ENCODE peak calls at places on chromosomes 1 and 21, in seven cellular contexts. One of them, this sample, is unnamed.

GRCh38 chr21:36545776-36546511 is 66.0 kb upstream of the CLDN14 start:
- DNase-seq in IMR-90: no peak
- DNase-seq in H1: no peak
- DNase-seq in trophoblast cell: no peak
- DNase-seq in mesendoderm: no peak
- DNase-seq in neuronal stem cell: no peak
- DNase-seq in mesenchymal stem cell: no peak
- DNase-seq in this sample: no peak

GRCh38 chr1:199113265-199113869 is 474.5 kb downstream of the PTPRC start:
- DNase-seq in IMR-90: peak
- DNase-seq in H1: peak
- DNase-seq in trophoblast cell: peak
- DNase-seq in mesendoderm: peak
- DNase-seq in neuronal stem cell: peak
- DNase-seq in mesenchymal stem cell: peak
- DNase-seq in this sample: peak

GRCh38 chr1:8463144-8463927 is 145.4 kb downstream of the SLC45A1 start:
- DNase-seq in IMR-90: peak
- DNase-seq in H1: no peak
- DNase-seq in trophoblast cell: no peak
- DNase-seq in mesendoderm: peak
- DNase-seq in neuronal stem cell: no peak
- DNase-seq in mesenchymal stem cell: peak
- DNase-seq in this sample: no peak

GRCh38 chr1:42419449-42419848 is 36.4 kb downstream of the ZMYND12 start:
- DNase-seq in IMR-90: no peak
- DNase-seq in H1: no peak
- DNase-seq in trophoblast cell: no peak
- DNase-seq in mesendoderm: no peak
- DNase-seq in neuronal stem cell: no peak
- DNase-seq in mesenchymal stem cell: no peak
- DNase-seq in this sample: no peak

GRCh38 chr1:244730153-244730933 is 77.4 kb downstream of the DESI2 start:
- DNase-seq in IMR-90: peak
- DNase-seq in H1: peak
- DNase-seq in trophoblast cell: peak
- DNase-seq in mesendoderm: peak
- DNase-seq in neuronal stem cell: peak
- DNase-seq in mesenchymal stem cell: peak
- DNase-seq in this sample: peak

GRCh38 chr1:23456226-23456625 is 27.8 kb downstream of the ASAP3 start:
- DNase-seq in IMR-90: no peak
- DNase-seq in H1: no peak
- DNase-seq in trophoblast cell: no peak
- DNase-seq in mesendoderm: no peak
- DNase-seq in neuronal stem cell: no peak
- DNase-seq in mesenchymal stem cell: no peak
- DNase-seq in this sample: no peak

GRCh38 chr1:235758931-235759330 is 107.8 kb downstream of the LYST start:
- DNase-seq in IMR-90: no peak
- DNase-seq in H1: no peak
- DNase-seq in trophoblast cell: no peak
- DNase-seq in mesendoderm: no peak
- DNase-seq in neuronal stem cell: no peak
- DNase-seq in mesenchymal stem cell: peak
- DNase-seq in this sample: no peak

GRCh38 chr1:57033222-57034019 is 67.6 kb upstream of the C8B start:
- DNase-seq in IMR-90: no peak
- DNase-seq in H1: no peak
- DNase-seq in trophoblast cell: no peak
- DNase-seq in mesendoderm: no peak
- DNase-seq in neuronal stem cell: no peak
- DNase-seq in mesenchymal stem cell: no peak
- DNase-seq in this sample: no peak

GRCh38 chr1:33711511-33711910 is 152.4 kb upstream of the HMGB4 start:
- DNase-seq in IMR-90: no peak
- DNase-seq in H1: no peak
- DNase-seq in trophoblast cell: no peak
- DNase-seq in mesendoderm: no peak
- DNase-seq in neuronal stem cell: no peak
- DNase-seq in mesenchymal stem cell: no peak
- DNase-seq in this sample: no peak
- H4K8ac ChIP-seq in IMR-90: no peak
- H4K8ac ChIP-seq in H1: no peak
- H4K8ac ChIP-seq in trophoblast cell: no peak
- H4K8ac ChIP-seq in mesendoderm: no peak
- H4K8ac ChIP-seq in neuronal stem cell: no peak
- H4K8ac ChIP-seq in mesenchymal stem cell: no peak
- H4K8ac ChIP-seq in this sample: no peak

GRCh38 chr1:55282058-55282457 is 66.9 kb upstream of the USP24 start:
- DNase-seq in IMR-90: no peak
- DNase-seq in H1: no peak
- DNase-seq in trophoblast cell: no peak
- DNase-seq in mesendoderm: no peak
- DNase-seq in neuronal stem cell: no peak
- DNase-seq in mesenchymal stem cell: no peak
- DNase-seq in this sample: no peak
- H4K8ac ChIP-seq in IMR-90: no peak
- H4K8ac ChIP-seq in H1: no peak
- H4K8ac ChIP-seq in trophoblast cell: no peak
- H4K8ac ChIP-seq in mesendoderm: no peak
- H4K8ac ChIP-seq in neuronal stem cell: no peak
- H4K8ac ChIP-seq in mesenchymal stem cell: no peak
- H4K8ac ChIP-seq in this sample: no peak

DNA sequence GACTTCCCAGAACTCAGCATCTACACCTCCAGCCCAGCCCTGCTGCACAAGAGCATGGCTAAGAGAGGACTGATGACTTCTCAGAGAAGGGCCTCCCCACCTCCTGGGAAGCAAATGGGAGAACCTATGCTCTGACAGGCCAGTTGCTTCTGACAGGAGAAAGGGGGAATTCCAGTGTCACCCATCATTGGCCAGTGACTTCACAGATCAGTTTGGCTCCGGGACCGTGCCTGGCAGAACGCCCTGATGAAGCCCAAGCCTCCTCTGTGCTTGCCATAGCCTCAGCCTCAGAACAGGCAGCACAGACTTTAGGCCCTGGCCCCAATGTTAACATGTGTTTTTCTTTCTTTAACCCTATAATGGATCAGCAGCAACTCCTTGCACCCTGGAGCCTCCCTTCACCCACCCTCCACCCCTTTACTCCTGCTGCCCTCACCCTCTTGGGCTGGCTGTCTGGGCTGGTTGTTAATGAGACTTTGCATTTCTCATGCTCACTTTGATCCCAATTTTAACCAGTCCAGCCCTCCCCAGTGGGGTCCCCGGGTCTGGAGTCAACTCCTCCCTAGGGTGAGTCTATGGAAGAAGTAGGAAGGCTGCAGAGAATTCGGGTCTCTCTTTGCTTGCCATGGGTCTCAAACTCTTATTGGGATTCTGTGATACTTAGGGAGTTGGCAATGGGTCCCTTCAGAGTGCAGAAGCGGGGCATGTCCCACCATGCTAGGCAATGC is 42.7 kb upstream of the SLC30A1 start:
- DNase-seq in IMR-90: peak
- DNase-seq in H1: no peak
- DNase-seq in trophoblast cell: no peak
- DNase-seq in mesendoderm: no peak
- DNase-seq in neuronal stem cell: no peak
- DNase-seq in mesenchymal stem cell: no peak
- DNase-seq in this sample: no peak
- H4K8ac ChIP-seq in IMR-90: no peak
- H4K8ac ChIP-seq in H1: no peak
- H4K8ac ChIP-seq in trophoblast cell: no peak
- H4K8ac ChIP-seq in mesendoderm: no peak
- H4K8ac ChIP-seq in neuronal stem cell: no peak
- H4K8ac ChIP-seq in mesenchymal stem cell: no peak
- H4K8ac ChIP-seq in this sample: no peak

DNA sequence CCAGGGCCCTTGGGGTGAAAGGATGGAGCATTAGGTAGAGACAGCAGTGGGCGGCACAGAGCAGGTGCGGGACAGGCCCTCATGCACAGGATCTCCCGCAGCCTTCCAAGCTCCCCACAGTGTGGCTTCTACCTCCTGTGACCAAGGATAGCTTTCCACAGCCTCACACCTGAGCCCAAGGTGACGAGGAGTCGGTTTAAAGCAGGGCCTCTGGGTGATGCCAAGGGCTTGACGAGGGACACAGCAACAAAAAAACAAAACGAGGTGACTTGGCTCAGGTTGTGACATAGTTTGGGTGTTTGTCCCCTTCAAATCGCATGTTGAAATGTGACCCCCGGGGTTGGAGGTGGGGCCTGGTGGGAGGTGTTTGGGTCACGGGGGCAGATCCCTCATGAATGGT is 15.3 kb downstream of the RSPH1 start:
- DNase-seq in IMR-90: no peak
- DNase-seq in H1: no peak
- DNase-seq in trophoblast cell: no peak
- DNase-seq in mesendoderm: no peak
- DNase-seq in neuronal stem cell: no peak
- DNase-seq in mesenchymal stem cell: no peak
- DNase-seq in this sample: no peak
- H4K8ac ChIP-seq in IMR-90: no peak
- H4K8ac ChIP-seq in H1: no peak
- H4K8ac ChIP-seq in trophoblast cell: no peak
- H4K8ac ChIP-seq in mesendoderm: no peak
- H4K8ac ChIP-seq in neuronal stem cell: no peak
- H4K8ac ChIP-seq in mesenchymal stem cell: no peak
- H4K8ac ChIP-seq in this sample: no peak